ENCODE peak calls at places on chromosome 11, in six cellular contexts. Z, L, M, S, X and U are unnamed samples.

GRCh38 chr11:121067912-121068652 is 33.0 kb upstream of the TECTA start:
- DNase-seq in X (no peak), S (no peak), L (no peak), M (no peak), Z (no peak), U (no peak)

GRCh38 chr11:118152552-118153471 is at the start of gene SCN4B:
- DNase-seq in M (no peak), S (peak), L (no peak), Z (peak), X (peak), U (peak)

GRCh38 chr11:96049426-96049825 is 125.5 kb upstream of the MTMR2 start:
- DNase-seq in L (no peak), M (no peak), S (no peak), Z (no peak), X (no peak), U (no peak)

GRCh38 chr11:76885390-76886097 is 24.8 kb downstream of the ACER3 start:
- DNase-seq in M (no peak), L (no peak), Z (no peak), X (no peak), S (no peak), U (no peak)

GRCh38 chr11:105229758-105230157 is 90.2 kb upstream of the CARD18 start:
- DNase-seq in L (no peak), M (no peak), X (no peak), Z (no peak), S (no peak), U (no peak)

GRCh38 chr11:14259186-14259784 is 99.7 kb downstream of the RRAS2 start:
- DNase-seq in Z (no peak), M (no peak), S (no peak), L (no peak), X (no peak), U (no peak)

GRCh38 chr11:70889411-70889810 is 363.0 kb downstream of the SHANK2 start:
- DNase-seq in X (no peak), Z (no peak), M (no peak), S (no peak), L (no peak), U (no peak)

GRCh38 chr11:134530826-134531225 is 118.8 kb upstream of the B3GAT1 start:
- DNase-seq in M (no peak), L (no peak), S (no peak), Z (peak), X (no peak), U (no peak)

GRCh38 chr11:100861221-100861620 is 174.1 kb downstream of the ARHGAP42 start:
- DNase-seq in X (no peak), L (no peak), S (no peak), M (no peak), Z (no peak), U (no peak)

GRCh38 chr11:125165111-125165663 is 636 bp downstream of the PKNOX2 start:
- DNase-seq in M (no peak), L (no peak), S (peak), X (peak), Z (no peak), U (peak)

GRCh38 chr11:36386411-36386810 is 90.3 kb downstream of the PRR5L start:
- DNase-seq in M (no peak), X (no peak), Z (no peak), L (no peak), S (no peak), U (no peak)

GRCh38 chr11:19836666-19837065 is 124.0 kb downstream of the NAV2 start:
- DNase-seq in X (no peak), S (no peak), Z (no peak), L (no peak), M (no peak), U (no peak)

GRCh38 chr11:43712676-43713075 is 32.1 kb downstream of the HSD17B12 start:
- DNase-seq in Z (no peak), M (no peak), X (no peak), S (no peak), L (no peak), U (no peak)

GRCh38 chr11:81237139-81237538 is 1496.5 kb downstream of the FAM181B start:
- DNase-seq in Z (no peak), X (peak), S (no peak), L (no peak), M (no peak), U (peak)

GRCh38 chr11:17722000-17722643 is 2.8 kb downstream of the MYOD1 start:
- DNase-seq in S (no peak), M (no peak), L (no peak), Z (no peak), X (peak), U (no peak)

GRCh38 chr11:68582416-68583046 is 101.8 kb upstream of the GAL start:
- DNase-seq in M (no peak), S (no peak), Z (no peak), X (no peak), L (no peak), U (no peak)

GRCh38 chr11:75191330-75191717 is 40.4 kb downstream of the SLCO2B1 start:
- DNase-seq in Z (no peak), L (no peak), X (no peak), M (no peak), S (no peak), U (no peak)

GRCh38 chr11:18526130-18526520 is 617 bp downstream of the TSG101 start:
- DNase-seq in Z (no peak), L (no peak), S (no peak), M (no peak), X (no peak), U (no peak)

GRCh38 chr11:119065369-119065768 is 2.2 kb upstream of the VPS11 start:
- DNase-seq in L (no peak), S (peak), X (peak), M (no peak), Z (no peak), U (no peak)

GRCh38 chr11:1499261-1499890 is 12.8 kb upstream of the MOB2 start:
- DNase-seq in L (no peak), X (no peak), Z (no peak), S (no peak), M (no peak), U (no peak)